ENCODE peak calls at places on chromosomes 1 and 21, in five cellular contexts. R, K, D, E and Y are unnamed samples.

GRCh38 chr1:72601035-72601674 is 318.8 kb upstream of the NEGR1 start:
- DNase-seq in R (no peak), K (no peak), D (no peak), E (no peak), Y (no peak)

GRCh38 chr1:212862111-212862690 is 4.1 kb downstream of the FLVCR1 start:
- DNase-seq in R (no peak), K (no peak), D (no peak), E (no peak), Y (no peak)

GRCh38 chr1:13965770-13966398 is 265.9 kb downstream of the PRDM2 start:
- DNase-seq in R (no peak), K (peak; percentile 72), D (peak; percentile 77), E (peak; percentile 4), Y (peak; percentile 94)

GRCh38 chr1:232682248-232682647 is 52.3 kb upstream of the SIPA1L2 start:
- DNase-seq in R (no peak), K (no peak), D (no peak), E (no peak), Y (no peak)

GRCh38 chr1:83998599-83999315 is at the start of gene TTLL7:
- DNase-seq in R (peak; percentile 41), K (peak; percentile 69), D (peak; percentile 54), E (no peak), Y (peak; percentile 93)

GRCh38 chr1:21278898-21279819 is 11.1 kb downstream of the ECE1 start:
- DNase-seq in R (no peak), K (peak; percentile 25), D (peak; percentile 45), E (no peak), Y (peak; percentile 66)

GRCh38 chr1:86207323-86207722 is 50.8 kb upstream of the COL24A1 start:
- DNase-seq in R (no peak), K (no peak), D (peak; percentile 88), E (peak; percentile 96), Y (no peak)

GRCh38 chr1:231390071-231390470 is 32.0 kb downstream of the EGLN1 start:
- DNase-seq in R (no peak), K (no peak), D (peak; percentile 70), E (no peak), Y (no peak)

GRCh38 chr1:32151319-32151787 is 28.1 kb upstream of the TXLNA start:
- DNase-seq in R (no peak), K (no peak), D (peak; percentile 79), E (no peak), Y (peak; percentile 33)

GRCh38 chr21:45403825-45404725 is 890 bp upstream of the COL18A1 start:
- DNase-seq in R (no peak), K (peak; percentile 31), D (peak; percentile 58), E (no peak), Y (peak; percentile 80)

GRCh38 chr1:165910764-165911421 is 83.5 kb downstream of the UCK2 start:
- DNase-seq in R (no peak), K (no peak), D (peak; percentile 49), E (no peak), Y (no peak)